ENCODE peak calls at places on chromosomes 13 and 19, in five cellular contexts. One of them, this sample, is unnamed.

GRCh38 chr19:31214997-31215396 is 134.2 kb downstream of the TSHZ3 start:
- DNase-seq in upper lobe of right lung: no peak
- DNase-seq in IMR-90: no peak
- DNase-seq in NCI-H1092: no peak
- DNase-seq in NCI-H2081: no peak
- DNase-seq in this sample: no peak

GRCh38 chr13:105139380-105140285 is 1395.8 kb downstream of the EFNB2 start:
- DNase-seq in upper lobe of right lung: peak; percentile 78
- DNase-seq in IMR-90: peak; percentile 62
- DNase-seq in NCI-H1092: peak; percentile 9
- DNase-seq in NCI-H2081: peak; percentile 59
- DNase-seq in this sample: peak; percentile 78

GRCh38 chr19:8684001-8684902 is 14.3 kb downstream of the ACTL9 start:
- DNase-seq in upper lobe of right lung: no peak
- DNase-seq in IMR-90: no peak
- DNase-seq in NCI-H1092: no peak
- DNase-seq in NCI-H2081: no peak
- DNase-seq in this sample: no peak

GRCh38 chr13:34250151-34250550 is 432.2 kb downstream of the RFC3 start:
- DNase-seq in upper lobe of right lung: no peak
- DNase-seq in IMR-90: no peak
- DNase-seq in NCI-H1092: no peak
- DNase-seq in NCI-H2081: no peak
- DNase-seq in this sample: no peak

GRCh38 chr19:47726467-47726866 is 13.2 kb downstream of the EHD2 start:
- DNase-seq in upper lobe of right lung: no peak
- DNase-seq in IMR-90: peak; percentile 76
- DNase-seq in NCI-H1092: no peak
- DNase-seq in NCI-H2081: no peak
- DNase-seq in this sample: no peak

GRCh38 chr19:5037936-5038335 is 69.0 kb downstream of the KDM4B start:
- DNase-seq in upper lobe of right lung: no peak
- DNase-seq in IMR-90: no peak
- DNase-seq in NCI-H1092: peak; percentile 62
- DNase-seq in NCI-H2081: peak; percentile 65
- DNase-seq in this sample: no peak

GRCh38 chr19:13925990-13926389 is 12.2 kb downstream of the PODNL1 start:
- DNase-seq in upper lobe of right lung: no peak
- DNase-seq in IMR-90: no peak
- DNase-seq in NCI-H1092: no peak
- DNase-seq in NCI-H2081: no peak
- DNase-seq in this sample: no peak

GRCh38 chr19:18233224-18233825 is 7.1 kb upstream of the PDE4C start:
- DNase-seq in upper lobe of right lung: peak; percentile 82
- DNase-seq in IMR-90: peak; percentile 39
- DNase-seq in NCI-H1092: peak; percentile 18
- DNase-seq in NCI-H2081: no peak
- DNase-seq in this sample: no peak

GRCh38 chr13:113863511-113864302 is at the start of gene GAS6:
- DNase-seq in upper lobe of right lung: peak; percentile 80
- DNase-seq in IMR-90: no peak
- DNase-seq in NCI-H1092: peak; percentile 40
- DNase-seq in NCI-H2081: peak; percentile 15
- DNase-seq in this sample: no peak

GRCh38 chr19:44050740-44051653 is 839 bp upstream of the ZNF223 start:
- DNase-seq in upper lobe of right lung: no peak
- DNase-seq in IMR-90: no peak
- DNase-seq in NCI-H1092: no peak
- DNase-seq in NCI-H2081: peak; percentile 56
- DNase-seq in this sample: no peak

GRCh38 chr13:23707674-23708073 is 137.5 kb downstream of the TNFRSF19 start:
- DNase-seq in upper lobe of right lung: no peak
- DNase-seq in IMR-90: peak; percentile 49
- DNase-seq in NCI-H1092: no peak
- DNase-seq in NCI-H2081: no peak
- DNase-seq in this sample: no peak

GRCh38 chr13:57629821-57630235 is 1.7 kb upstream of the PCDH17 start:
- DNase-seq in upper lobe of right lung: peak; percentile 80
- DNase-seq in IMR-90: peak; percentile 42
- DNase-seq in NCI-H1092: peak; percentile 99
- DNase-seq in NCI-H2081: peak; percentile 87
- DNase-seq in this sample: peak; percentile 11

GRCh38 chr13:101127741-101128353 is 288.5 kb downstream of the NALCN start:
- DNase-seq in upper lobe of right lung: no peak
- DNase-seq in IMR-90: peak; percentile 53
- DNase-seq in NCI-H1092: peak; percentile 25
- DNase-seq in NCI-H2081: peak; percentile 57
- DNase-seq in this sample: peak; percentile 14

GRCh38 chr13:45321230-45321629 is 19.8 kb downstream of the TPT1 start:
- DNase-seq in upper lobe of right lung: no peak
- DNase-seq in IMR-90: no peak
- DNase-seq in NCI-H1092: no peak
- DNase-seq in NCI-H2081: no peak
- DNase-seq in this sample: no peak

GRCh38 chr19:44509478-44509877 is 9.2 kb upstream of the ZNF180 start:
- DNase-seq in upper lobe of right lung: no peak
- DNase-seq in IMR-90: no peak
- DNase-seq in NCI-H1092: no peak
- DNase-seq in NCI-H2081: no peak
- DNase-seq in this sample: no peak

GRCh38 chr19:12933287-12934072 is at the start of gene FARSA:
- DNase-seq in upper lobe of right lung: peak; percentile 96
- DNase-seq in IMR-90: peak; percentile 87
- DNase-seq in NCI-H1092: peak; percentile 86
- DNase-seq in NCI-H2081: peak; percentile 86
- DNase-seq in this sample: peak; percentile 69

GRCh38 chr13:21069561-21070004 is 8.2 kb upstream of the LATS2 start:
- DNase-seq in upper lobe of right lung: no peak
- DNase-seq in IMR-90: peak; percentile 99
- DNase-seq in NCI-H1092: no peak
- DNase-seq in NCI-H2081: no peak
- DNase-seq in this sample: no peak

GRCh38 chr19:55340144-55340783 is 588 bp downstream of the KMT5C start:
- DNase-seq in upper lobe of right lung: no peak
- DNase-seq in IMR-90: no peak
- DNase-seq in NCI-H1092: no peak
- DNase-seq in NCI-H2081: no peak
- DNase-seq in this sample: no peak

GRCh38 chr13:112638919-112639318 is 50.9 kb upstream of the ATP11A start:
- DNase-seq in upper lobe of right lung: peak; percentile 46
- DNase-seq in IMR-90: no peak
- DNase-seq in NCI-H1092: no peak
- DNase-seq in NCI-H2081: no peak
- DNase-seq in this sample: no peak

GRCh38 chr19:38199340-38199739 is 24.7 kb downstream of the DPF1 start:
- DNase-seq in upper lobe of right lung: no peak
- DNase-seq in IMR-90: no peak
- DNase-seq in NCI-H1092: no peak
- DNase-seq in NCI-H2081: no peak
- DNase-seq in this sample: no peak

GRCh38 chr19:46607441-46607841 is 6.3 kb downstream of the CALM3 start:
- DNase-seq in upper lobe of right lung: peak; percentile 58
- DNase-seq in IMR-90: no peak
- DNase-seq in NCI-H1092: no peak
- DNase-seq in NCI-H2081: no peak
- DNase-seq in this sample: no peak

GRCh38 chr19:13373599-13373998 is 132.7 kb downstream of the CACNA1A start:
- DNase-seq in upper lobe of right lung: no peak
- DNase-seq in IMR-90: no peak
- DNase-seq in NCI-H1092: no peak
- DNase-seq in NCI-H2081: no peak
- DNase-seq in this sample: no peak

GRCh38 chr13:30827578-30827925 is 78.5 kb upstream of the MEDAG start:
- DNase-seq in upper lobe of right lung: no peak
- DNase-seq in IMR-90: no peak
- DNase-seq in NCI-H1092: no peak
- DNase-seq in NCI-H2081: no peak
- DNase-seq in this sample: no peak

GRCh38 chr13:44266772-44267171 is 106.9 kb upstream of the SERP2 start:
- DNase-seq in upper lobe of right lung: no peak
- DNase-seq in IMR-90: no peak
- DNase-seq in NCI-H1092: no peak
- DNase-seq in NCI-H2081: no peak
- DNase-seq in this sample: no peak

GRCh38 chr19:21468791-21469190 is 36.6 kb upstream of the ZNF429 start:
- DNase-seq in upper lobe of right lung: peak; percentile 25
- DNase-seq in IMR-90: no peak
- DNase-seq in NCI-H1092: no peak
- DNase-seq in NCI-H2081: no peak
- DNase-seq in this sample: no peak

GRCh38 chr19:5957132-5957531 is 20.8 kb downstream of the RANBP3 start:
- DNase-seq in upper lobe of right lung: no peak
- DNase-seq in IMR-90: peak; percentile 62
- DNase-seq in NCI-H1092: peak; percentile 27
- DNase-seq in NCI-H2081: peak; percentile 63
- DNase-seq in this sample: no peak

GRCh38 chr13:47853236-47853635 is 147.8 kb downstream of the SUCLA2 start:
- DNase-seq in upper lobe of right lung: no peak
- DNase-seq in IMR-90: no peak
- DNase-seq in NCI-H1092: no peak
- DNase-seq in NCI-H2081: no peak
- DNase-seq in this sample: no peak

GRCh38 chr13:29458419-29458818 is 137.1 kb downstream of the SLC7A1 start:
- DNase-seq in upper lobe of right lung: no peak
- DNase-seq in IMR-90: no peak
- DNase-seq in NCI-H1092: no peak
- DNase-seq in NCI-H2081: no peak
- DNase-seq in this sample: no peak

This sample was measured in KG1.